ENCODE peak calls at places on chromosomes 12 and 14, in four cellular contexts. One of them, this sample, is unnamed.

GRCh38 chr12:128783129-128783574 is 40.6 kb downstream of the SLC15A4 start:
- DNase-seq in RWPE1: no peak
- DNase-seq in fibroblast of mammary gland: peak
- DNase-seq in left ventricle myocardium inferior: no peak
- DNase-seq in this sample: peak

GRCh38 chr12:98635657-98636323 is 8.8 kb downstream of the IKBIP start:
- DNase-seq in RWPE1: peak
- DNase-seq in left ventricle myocardium inferior: no peak
- DNase-seq in fibroblast of mammary gland: peak
- DNase-seq in this sample: peak

GRCh38 chr12:65895759-65896656 is 71.7 kb downstream of the HMGA2 start:
- DNase-seq in RWPE1: no peak
- DNase-seq in fibroblast of mammary gland: no peak
- DNase-seq in left ventricle myocardium inferior: no peak
- DNase-seq in this sample: no peak

GRCh38 chr14:100535287-100536131 is 51.7 kb downstream of the BEGAIN start:
- DNase-seq in left ventricle myocardium inferior: peak
- DNase-seq in fibroblast of mammary gland: no peak
- DNase-seq in RWPE1: no peak
- DNase-seq in this sample: no peak

GRCh38 chr14:96574633-96575191 is 72.5 kb downstream of the PAPOLA start:
- DNase-seq in fibroblast of mammary gland: peak
- DNase-seq in left ventricle myocardium inferior: no peak
- DNase-seq in RWPE1: peak
- DNase-seq in this sample: peak

GRCh38 chr12:110998165-110998564 is 77.8 kb upstream of the MYL2 start:
- DNase-seq in RWPE1: no peak
- DNase-seq in fibroblast of mammary gland: peak
- DNase-seq in left ventricle myocardium inferior: no peak
- DNase-seq in this sample: peak

GRCh38 chr12:114738460-114739184 is 54.6 kb upstream of the TBX3 start:
- DNase-seq in RWPE1: no peak
- DNase-seq in fibroblast of mammary gland: no peak
- DNase-seq in left ventricle myocardium inferior: no peak
- DNase-seq in this sample: no peak

GRCh38 chr12:64976131-64976530 is 145.0 kb downstream of the WIF1 start:
- DNase-seq in RWPE1: peak
- DNase-seq in fibroblast of mammary gland: no peak
- DNase-seq in left ventricle myocardium inferior: no peak
- DNase-seq in this sample: peak

GRCh38 chr12:46825526-46826414 is at the start of gene SLC38A4:
- DNase-seq in fibroblast of mammary gland: peak
- DNase-seq in RWPE1: no peak
- DNase-seq in left ventricle myocardium inferior: peak
- DNase-seq in this sample: no peak

DNA sequence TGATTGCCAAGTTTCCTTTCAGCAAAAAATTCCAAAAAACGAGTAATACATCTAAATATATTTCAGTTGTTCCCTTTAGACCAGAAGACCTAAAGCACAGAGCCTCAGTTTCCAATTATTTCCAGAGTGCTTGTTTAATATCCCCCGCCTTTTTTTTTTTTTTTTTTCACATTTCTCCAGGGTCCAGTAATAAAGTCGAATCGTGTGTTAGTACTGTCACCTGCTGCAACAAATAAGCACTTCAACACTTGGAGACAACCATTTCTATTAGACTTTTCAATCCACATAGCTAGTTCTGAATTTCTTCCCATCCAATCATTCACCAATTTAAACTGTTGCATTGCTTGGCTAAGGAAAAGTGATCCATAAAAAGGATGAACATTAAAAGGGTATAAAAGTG is 13.6 kb downstream of the PDE6H start:
- DNase-seq in fibroblast of mammary gland: no peak
- DNase-seq in RWPE1: no peak
- DNase-seq in left ventricle myocardium inferior: no peak
- DNase-seq in this sample: no peak
- TF ChIP-seq CTCF in fibroblast of mammary gland: no peak
- TF ChIP-seq CTCF in RWPE1: no peak
- TF ChIP-seq CTCF in left ventricle myocardium inferior: peak
- TF ChIP-seq CTCF in this sample: no peak

GRCh38 chr14:72541546-72541945 is 352.4 kb downstream of the DPF3 start:
- DNase-seq in RWPE1: no peak
- DNase-seq in fibroblast of mammary gland: no peak
- DNase-seq in left ventricle myocardium inferior: no peak
- DNase-seq in this sample: no peak

GRCh38 chr14:72544615-72545387 is 349.1 kb downstream of the DPF3 start:
- DNase-seq in fibroblast of mammary gland: no peak
- DNase-seq in left ventricle myocardium inferior: no peak
- DNase-seq in RWPE1: no peak
- DNase-seq in this sample: peak

GRCh38 chr14:72538387-72538786 is 355.5 kb downstream of the DPF3 start:
- DNase-seq in left ventricle myocardium inferior: no peak
- DNase-seq in fibroblast of mammary gland: no peak
- DNase-seq in RWPE1: no peak
- DNase-seq in this sample: no peak

GRCh38 chr14:72543325-72543724 is 350.6 kb downstream of the DPF3 start:
- DNase-seq in fibroblast of mammary gland: no peak
- DNase-seq in RWPE1: no peak
- DNase-seq in left ventricle myocardium inferior: no peak
- DNase-seq in this sample: no peak

DNA sequence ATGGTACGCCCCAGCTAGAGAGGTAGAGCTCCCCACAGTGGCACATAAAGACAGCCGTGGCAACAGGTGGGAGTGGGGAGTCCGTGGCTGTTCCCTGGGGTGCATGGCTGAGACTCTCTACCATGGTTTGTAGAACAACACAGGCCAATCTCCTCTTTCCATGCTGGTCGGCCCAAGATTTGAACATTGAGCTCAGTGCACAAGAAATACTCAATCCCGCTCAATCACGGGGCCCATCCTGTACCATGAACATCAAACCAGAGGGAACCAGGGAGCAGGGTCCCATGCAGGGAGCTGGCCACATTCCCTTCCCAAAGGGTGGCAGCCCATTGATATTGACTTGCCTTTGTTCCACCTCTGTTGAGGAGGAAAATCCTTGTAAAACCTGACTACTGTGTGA is 353.1 kb downstream of the DPF3 start:
- DNase-seq in left ventricle myocardium inferior: no peak
- DNase-seq in fibroblast of mammary gland: no peak
- DNase-seq in RWPE1: no peak
- DNase-seq in this sample: no peak
- TF ChIP-seq CTCF in left ventricle myocardium inferior: no peak
- TF ChIP-seq CTCF in fibroblast of mammary gland: no peak
- TF ChIP-seq CTCF in RWPE1: no peak
- TF ChIP-seq CTCF in this sample: no peak

DNA sequence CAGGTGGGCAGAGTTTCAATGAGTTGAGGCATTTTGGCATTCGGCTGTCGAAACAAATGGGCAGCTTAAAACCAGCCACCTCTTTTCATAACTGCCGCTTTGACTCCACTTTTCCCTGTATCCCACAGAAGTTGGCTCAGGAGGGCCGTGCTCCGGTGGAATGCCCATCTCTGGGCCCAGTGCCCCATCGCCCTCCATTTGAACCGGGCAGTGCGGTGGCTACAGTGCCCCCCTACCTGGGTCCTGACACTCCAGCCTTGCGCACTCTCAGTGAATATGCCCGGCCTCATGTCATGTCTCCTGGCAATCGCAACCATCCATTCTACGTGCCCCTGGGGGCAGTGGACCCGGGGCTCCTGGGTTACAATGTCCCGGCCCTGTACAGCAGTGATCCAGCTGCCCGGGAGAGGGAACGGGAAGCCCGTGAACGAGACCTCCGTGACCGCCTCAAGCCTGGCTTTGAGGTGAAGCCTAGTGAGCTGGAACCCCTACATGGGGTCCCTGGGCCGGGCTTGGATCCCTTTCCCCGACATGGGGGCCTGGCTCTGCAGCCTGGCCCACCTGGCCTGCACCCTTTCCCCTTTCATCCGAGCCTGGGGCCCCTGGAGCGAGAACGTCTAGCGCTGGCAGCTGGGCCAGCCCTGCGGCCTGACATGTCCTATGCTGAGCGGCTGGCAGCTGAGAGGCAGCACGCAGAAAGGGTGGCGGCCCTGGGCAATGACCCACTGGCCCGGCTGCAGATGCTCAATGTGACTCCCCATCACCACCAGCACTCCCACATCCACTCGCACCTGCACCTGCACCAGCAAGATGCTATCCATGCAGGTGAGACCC is 5.0 kb upstream of the RNU7-1 start:
- DNase-seq in RWPE1: no peak
- DNase-seq in fibroblast of mammary gland: no peak
- DNase-seq in left ventricle myocardium inferior: no peak
- DNase-seq in this sample: no peak
- TF ChIP-seq CTCF in RWPE1: peak
- TF ChIP-seq CTCF in fibroblast of mammary gland: no peak
- TF ChIP-seq CTCF in left ventricle myocardium inferior: no peak
- TF ChIP-seq CTCF in this sample: no peak

GRCh38 chr12:39619660-39620433 is at the start of gene ABCD2:
- DNase-seq in RWPE1: peak
- DNase-seq in fibroblast of mammary gland: peak
- DNase-seq in left ventricle myocardium inferior: peak
- DNase-seq in this sample: peak
- TF ChIP-seq CTCF in RWPE1: peak
- TF ChIP-seq CTCF in fibroblast of mammary gland: peak
- TF ChIP-seq CTCF in left ventricle myocardium inferior: peak
- TF ChIP-seq CTCF in this sample: peak

GRCh38 chr12:117367006-117367638 is 5.7 kb upstream of the NOS1 start:
- DNase-seq in left ventricle myocardium inferior: peak
- DNase-seq in fibroblast of mammary gland: peak
- DNase-seq in RWPE1: peak
- DNase-seq in this sample: peak
- TF ChIP-seq CTCF in left ventricle myocardium inferior: peak
- TF ChIP-seq CTCF in fibroblast of mammary gland: peak
- TF ChIP-seq CTCF in RWPE1: peak
- TF ChIP-seq CTCF in this sample: peak

GRCh38 chr12:93047118-93047517 is 118.0 kb upstream of the EEA1 start:
- DNase-seq in left ventricle myocardium inferior: no peak
- DNase-seq in RWPE1: no peak
- DNase-seq in fibroblast of mammary gland: no peak
- DNase-seq in this sample: peak
- TF ChIP-seq CTCF in left ventricle myocardium inferior: no peak
- TF ChIP-seq CTCF in RWPE1: no peak
- TF ChIP-seq CTCF in fibroblast of mammary gland: no peak
- TF ChIP-seq CTCF in this sample: no peak

GRCh38 chr12:32135967-32136366 is 29.3 kb downstream of the BICD1 start:
- DNase-seq in fibroblast of mammary gland: no peak
- DNase-seq in left ventricle myocardium inferior: no peak
- DNase-seq in RWPE1: no peak
- DNase-seq in this sample: no peak

GRCh38 chr12:32140867-32141266 is 34.2 kb downstream of the BICD1 start:
- DNase-seq in RWPE1: no peak
- DNase-seq in fibroblast of mammary gland: no peak
- DNase-seq in left ventricle myocardium inferior: no peak
- DNase-seq in this sample: no peak

GRCh38 chr12:32134144-32134888 is 27.7 kb downstream of the BICD1 start:
- DNase-seq in RWPE1: no peak
- DNase-seq in left ventricle myocardium inferior: no peak
- DNase-seq in fibroblast of mammary gland: peak
- DNase-seq in this sample: peak

GRCh38 chr12:32136404-32136803 is 29.8 kb downstream of the BICD1 start:
- DNase-seq in RWPE1: no peak
- DNase-seq in fibroblast of mammary gland: no peak
- DNase-seq in left ventricle myocardium inferior: no peak
- DNase-seq in this sample: no peak

GRCh38 chr12:32139064-32139421 is 32.4 kb downstream of the BICD1 start:
- DNase-seq in RWPE1: no peak
- DNase-seq in left ventricle myocardium inferior: no peak
- DNase-seq in fibroblast of mammary gland: peak
- DNase-seq in this sample: no peak
- TF ChIP-seq CTCF in RWPE1: no peak
- TF ChIP-seq CTCF in left ventricle myocardium inferior: no peak
- TF ChIP-seq CTCF in fibroblast of mammary gland: no peak
- TF ChIP-seq CTCF in this sample: no peak

GRCh38 chr12:120639771-120640721 is at the start of gene CABP1:
- DNase-seq in RWPE1: peak
- DNase-seq in fibroblast of mammary gland: no peak
- DNase-seq in left ventricle myocardium inferior: no peak
- DNase-seq in this sample: no peak

GRCh38 chr12:120642086-120642485 is 1.7 kb downstream of the CABP1 start:
- DNase-seq in left ventricle myocardium inferior: no peak
- DNase-seq in RWPE1: no peak
- DNase-seq in fibroblast of mammary gland: no peak
- DNase-seq in this sample: no peak

GRCh38 chr12:120642806-120643205 is 2.4 kb downstream of the CABP1 start:
- DNase-seq in fibroblast of mammary gland: peak
- DNase-seq in left ventricle myocardium inferior: no peak
- DNase-seq in RWPE1: no peak
- DNase-seq in this sample: no peak

GRCh38 chr12:120643574-120643973 is 3.1 kb downstream of the CABP1 start:
- DNase-seq in RWPE1: no peak
- DNase-seq in left ventricle myocardium inferior: no peak
- DNase-seq in fibroblast of mammary gland: no peak
- DNase-seq in this sample: no peak

DNA sequence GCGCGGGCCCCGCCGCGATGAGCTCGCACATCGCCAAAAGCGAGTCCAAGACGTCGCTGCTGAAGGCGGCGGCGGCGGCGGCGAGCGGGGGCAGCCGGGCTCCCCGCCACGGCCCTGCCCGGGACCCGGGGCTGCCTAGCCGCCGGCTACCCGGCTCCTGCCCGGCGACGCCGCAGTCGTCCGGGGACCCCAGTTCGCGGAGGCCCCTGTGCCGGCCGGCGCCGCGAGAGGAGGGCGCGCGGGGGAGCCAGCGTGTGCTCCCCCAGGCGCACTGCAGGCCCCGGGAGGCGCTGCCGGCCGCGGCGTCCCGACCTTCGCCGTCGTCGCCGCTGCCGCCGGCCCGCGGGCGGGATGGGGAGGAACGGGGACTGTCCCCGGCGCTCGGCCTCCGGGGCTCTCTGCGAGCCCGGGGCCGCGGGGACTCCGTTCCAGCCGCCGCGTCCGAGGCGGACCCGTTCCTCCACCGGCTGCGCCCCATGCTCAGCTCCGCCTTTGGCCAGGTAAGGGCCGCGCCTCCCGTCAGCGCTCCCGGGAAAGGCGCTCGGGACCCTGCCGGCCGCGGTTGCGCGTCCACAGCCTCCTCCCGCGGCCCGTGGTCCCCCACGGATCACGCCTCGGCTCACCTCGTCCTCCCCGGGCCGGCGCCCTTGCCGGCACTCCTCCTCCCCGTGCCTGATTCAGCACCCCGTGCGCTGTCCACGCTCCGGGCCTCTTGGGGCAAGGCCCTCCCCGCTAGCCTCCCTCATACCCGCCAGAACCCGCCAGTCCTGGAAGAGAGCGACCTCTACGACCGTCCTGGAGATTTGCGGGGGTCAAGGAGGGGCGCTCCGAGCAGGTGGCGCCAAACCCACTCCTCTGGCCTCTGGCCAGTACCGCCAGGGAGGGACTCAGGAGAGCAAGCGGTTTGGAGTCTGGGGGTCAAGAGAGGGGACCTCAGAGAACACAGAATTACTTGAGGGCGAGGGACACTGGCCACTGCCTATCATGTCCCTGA is 711 bp downstream of the CABP1 start:
- DNase-seq in RWPE1: peak
- DNase-seq in fibroblast of mammary gland: peak
- DNase-seq in left ventricle myocardium inferior: peak
- DNase-seq in this sample: peak
- TF ChIP-seq CTCF in RWPE1: no peak
- TF ChIP-seq CTCF in fibroblast of mammary gland: no peak
- TF ChIP-seq CTCF in left ventricle myocardium inferior: no peak
- TF ChIP-seq CTCF in this sample: no peak

This sample was measured in MCF 10A.